ENCODE peak calls at places on chromosomes 13 and 19, in seven cellular contexts. Y is T-helper 17 cell; I is mesothelial cell of epicardium; B is EH; R is T-helper 9 cell; H is GDM1; X is stimulated activated CD4-positive, alpha-beta T cell treated with anti-CD3 and anti-CD28 coated beads, Interleukin-4, amount 100 ng/mL, for 1 hour. P is an unnamed sample.

GRCh38 chr19:32674153-32674958 is 624 bp downstream of the ANKRD27 start:
- DNase-seq in Y (no peak), I (no peak), B (no peak), R (no peak), H (no peak), X (no peak), P (peak)

GRCh38 chr19:17037184-17037583 is 10.6 kb upstream of the CPAMD8 start:
- DNase-seq in Y (no peak), I (no peak), B (no peak), R (no peak), H (no peak), X (no peak), P (no peak)

GRCh38 chr19:55276720-55277430 is 3.0 kb downstream of the HSPBP1 start:
- DNase-seq in Y (no peak), I (no peak), B (no peak), R (no peak), H (no peak), X (no peak), P (no peak)

GRCh38 chr13:79128158-79128557 is 277.9 kb downstream of the RBM26 start:
- DNase-seq in Y (no peak), I (no peak), B (peak), R (no peak), H (no peak), X (no peak), P (no peak)

GRCh38 chr13:21011378-21011777 is 50.0 kb downstream of the LATS2 start:
- DNase-seq in Y (no peak), I (no peak), B (peak), R (no peak), H (no peak), X (no peak), P (peak)

GRCh38 chr19:41934849-41935374 is 6.7 kb upstream of the ERFL start:
- DNase-seq in Y (peak), I (no peak), B (peak), R (peak), H (peak), X (peak), P (peak)

GRCh38 chr19:2353159-2353894 is 6.7 kb upstream of the TMPRSS9 start:
- DNase-seq in Y (no peak), I (no peak), B (no peak), R (no peak), H (no peak), X (no peak), P (peak)

GRCh38 chr19:13460045-13460444 is 46.2 kb downstream of the CACNA1A start:
- DNase-seq in Y (no peak), I (no peak), B (no peak), R (no peak), H (no peak), X (no peak), P (no peak)

GRCh38 chr19:3176715-3177501 is 1.7 kb upstream of the S1PR4 start:
- DNase-seq in Y (peak), I (no peak), B (peak), R (peak), H (peak), X (peak), P (no peak)

GRCh38 chr19:2239771-2240770 is 3.4 kb downstream of the SF3A2 start:
- DNase-seq in Y (no peak), I (no peak), B (peak), R (peak), H (peak), X (no peak), P (peak)

GRCh38 chr19:6580313-6580712 is 10.6 kb downstream of the CD70 start:
- DNase-seq in Y (no peak), I (no peak), B (peak), R (no peak), H (no peak), X (no peak), P (no peak)

GRCh38 chr19:49272204-49272603 is 52.8 kb downstream of the SLC6A16 start:
- DNase-seq in Y (no peak), I (no peak), B (peak), R (no peak), H (no peak), X (no peak), P (no peak)